ENCODE peak calls at places on chromosomes 16 and 17, in seven cellular contexts. One of them, this sample, is unnamed.

GRCh38 chr17:65246252-65246651 is 109.1 kb downstream of the RGS9 start:
- DNase-seq in psoas muscle: no peak
- DNase-seq in MV-4-11: no peak
- DNase-seq in iris pigment epithelial cell: no peak
- DNase-seq in activated naive CD4-positive, alpha-beta T cell treated with Interleukin-2 at 50 U/mL for 16 hours: no peak
- DNase-seq in AG09319: no peak
- DNase-seq in activated CD4-positive, alpha-beta T cell treated with anti-CD3 and anti-CD28 coated beads, Interleukin-2, amount 50 U/mL, for 1 hour: no peak
- DNase-seq in this sample: no peak

GRCh38 chr16:19710991-19711545 is 7.0 kb downstream of the KNOP1 start:
- DNase-seq in AG09319: no peak
- DNase-seq in iris pigment epithelial cell: no peak
- DNase-seq in activated naive CD4-positive, alpha-beta T cell treated with Interleukin-2 at 50 U/mL for 16 hours: no peak
- DNase-seq in activated CD4-positive, alpha-beta T cell treated with anti-CD3 and anti-CD28 coated beads, Interleukin-2, amount 50 U/mL, for 1 hour: no peak
- DNase-seq in psoas muscle: no peak
- DNase-seq in MV-4-11: no peak
- DNase-seq in this sample: no peak

GRCh38 chr17:76904116-76904515 is 35.9 kb downstream of the MGAT5B start:
- DNase-seq in activated naive CD4-positive, alpha-beta T cell treated with Interleukin-2 at 50 U/mL for 16 hours: no peak
- DNase-seq in iris pigment epithelial cell: no peak
- DNase-seq in AG09319: no peak
- DNase-seq in activated CD4-positive, alpha-beta T cell treated with anti-CD3 and anti-CD28 coated beads, Interleukin-2, amount 50 U/mL, for 1 hour: no peak
- DNase-seq in psoas muscle: no peak
- DNase-seq in MV-4-11: no peak
- DNase-seq in this sample: no peak

GRCh38 chr16:89052824-89053724 is 40.6 kb upstream of the ACSF3 start:
- DNase-seq in iris pigment epithelial cell: no peak
- DNase-seq in AG09319: no peak
- DNase-seq in activated naive CD4-positive, alpha-beta T cell treated with Interleukin-2 at 50 U/mL for 16 hours: no peak
- DNase-seq in activated CD4-positive, alpha-beta T cell treated with anti-CD3 and anti-CD28 coated beads, Interleukin-2, amount 50 U/mL, for 1 hour: no peak
- DNase-seq in psoas muscle: no peak
- DNase-seq in MV-4-11: peak
- DNase-seq in this sample: no peak

GRCh38 chr17:29241015-29241963 is 5.4 kb upstream of the CRYBA1 start:
- DNase-seq in activated CD4-positive, alpha-beta T cell treated with anti-CD3 and anti-CD28 coated beads, Interleukin-2, amount 50 U/mL, for 1 hour: no peak
- DNase-seq in AG09319: peak
- DNase-seq in activated naive CD4-positive, alpha-beta T cell treated with Interleukin-2 at 50 U/mL for 16 hours: no peak
- DNase-seq in psoas muscle: peak
- DNase-seq in iris pigment epithelial cell: peak
- DNase-seq in MV-4-11: peak
- DNase-seq in this sample: no peak

GRCh38 chr16:67571981-67572431 is 9.7 kb downstream of the CTCF start:
- DNase-seq in iris pigment epithelial cell: peak
- DNase-seq in MV-4-11: no peak
- DNase-seq in activated CD4-positive, alpha-beta T cell treated with anti-CD3 and anti-CD28 coated beads, Interleukin-2, amount 50 U/mL, for 1 hour: no peak
- DNase-seq in activated naive CD4-positive, alpha-beta T cell treated with Interleukin-2 at 50 U/mL for 16 hours: no peak
- DNase-seq in psoas muscle: no peak
- DNase-seq in AG09319: peak
- DNase-seq in this sample: no peak

GRCh38 chr16:2790631-2791030 is 3.3 kb upstream of the PRSS33 start:
- DNase-seq in iris pigment epithelial cell: no peak
- DNase-seq in psoas muscle: no peak
- DNase-seq in activated naive CD4-positive, alpha-beta T cell treated with Interleukin-2 at 50 U/mL for 16 hours: no peak
- DNase-seq in AG09319: no peak
- DNase-seq in MV-4-11: no peak
- DNase-seq in activated CD4-positive, alpha-beta T cell treated with anti-CD3 and anti-CD28 coated beads, Interleukin-2, amount 50 U/mL, for 1 hour: no peak
- DNase-seq in this sample: no peak

GRCh38 chr17:38850374-38850773 is 3.1 kb downstream of the RPL23 start:
- DNase-seq in AG09319: no peak
- DNase-seq in activated CD4-positive, alpha-beta T cell treated with anti-CD3 and anti-CD28 coated beads, Interleukin-2, amount 50 U/mL, for 1 hour: no peak
- DNase-seq in MV-4-11: no peak
- DNase-seq in activated naive CD4-positive, alpha-beta T cell treated with Interleukin-2 at 50 U/mL for 16 hours: no peak
- DNase-seq in psoas muscle: no peak
- DNase-seq in iris pigment epithelial cell: no peak
- DNase-seq in this sample: no peak

GRCh38 chr17:30323895-30324319 is 9.9 kb downstream of the TMIGD1 start:
- DNase-seq in psoas muscle: peak
- DNase-seq in activated naive CD4-positive, alpha-beta T cell treated with Interleukin-2 at 50 U/mL for 16 hours: peak
- DNase-seq in iris pigment epithelial cell: peak
- DNase-seq in AG09319: no peak
- DNase-seq in activated CD4-positive, alpha-beta T cell treated with anti-CD3 and anti-CD28 coated beads, Interleukin-2, amount 50 U/mL, for 1 hour: peak
- DNase-seq in MV-4-11: peak
- DNase-seq in this sample: no peak

GRCh38 chr17:13513039-13513405 is 88.7 kb downstream of the HS3ST3A1 start:
- DNase-seq in activated CD4-positive, alpha-beta T cell treated with anti-CD3 and anti-CD28 coated beads, Interleukin-2, amount 50 U/mL, for 1 hour: no peak
- DNase-seq in AG09319: no peak
- DNase-seq in psoas muscle: no peak
- DNase-seq in iris pigment epithelial cell: peak
- DNase-seq in activated naive CD4-positive, alpha-beta T cell treated with Interleukin-2 at 50 U/mL for 16 hours: no peak
- DNase-seq in MV-4-11: no peak
- DNase-seq in this sample: peak

GRCh38 chr17:48745381-48746275 is 17.1 kb upstream of the HOXB13 start:
- DNase-seq in activated naive CD4-positive, alpha-beta T cell treated with Interleukin-2 at 50 U/mL for 16 hours: no peak
- DNase-seq in MV-4-11: no peak
- DNase-seq in psoas muscle: no peak
- DNase-seq in activated CD4-positive, alpha-beta T cell treated with anti-CD3 and anti-CD28 coated beads, Interleukin-2, amount 50 U/mL, for 1 hour: no peak
- DNase-seq in AG09319: no peak
- DNase-seq in iris pigment epithelial cell: no peak
- DNase-seq in this sample: no peak

GRCh38 chr16:86869288-86870022 is 291.1 kb downstream of the FOXL1 start:
- DNase-seq in iris pigment epithelial cell: no peak
- DNase-seq in MV-4-11: no peak
- DNase-seq in psoas muscle: no peak
- DNase-seq in activated CD4-positive, alpha-beta T cell treated with anti-CD3 and anti-CD28 coated beads, Interleukin-2, amount 50 U/mL, for 1 hour: no peak
- DNase-seq in AG09319: no peak
- DNase-seq in activated naive CD4-positive, alpha-beta T cell treated with Interleukin-2 at 50 U/mL for 16 hours: no peak
- DNase-seq in this sample: no peak

GRCh38 chr17:12790806-12791148 is 1.5 kb downstream of the ARHGAP44 start:
- DNase-seq in activated naive CD4-positive, alpha-beta T cell treated with Interleukin-2 at 50 U/mL for 16 hours: no peak
- DNase-seq in iris pigment epithelial cell: no peak
- DNase-seq in MV-4-11: no peak
- DNase-seq in psoas muscle: no peak
- DNase-seq in AG09319: no peak
- DNase-seq in activated CD4-positive, alpha-beta T cell treated with anti-CD3 and anti-CD28 coated beads, Interleukin-2, amount 50 U/mL, for 1 hour: no peak
- DNase-seq in this sample: no peak

GRCh38 chr16:19879241-19879792 is 5.3 kb downstream of the GPRC5B start:
- DNase-seq in MV-4-11: no peak
- DNase-seq in AG09319: no peak
- DNase-seq in activated naive CD4-positive, alpha-beta T cell treated with Interleukin-2 at 50 U/mL for 16 hours: no peak
- DNase-seq in psoas muscle: no peak
- DNase-seq in iris pigment epithelial cell: peak
- DNase-seq in activated CD4-positive, alpha-beta T cell treated with anti-CD3 and anti-CD28 coated beads, Interleukin-2, amount 50 U/mL, for 1 hour: no peak
- DNase-seq in this sample: peak

GRCh38 chr16:1082266-1082951 is 9.9 kb downstream of the SSTR5 start:
- DNase-seq in activated naive CD4-positive, alpha-beta T cell treated with Interleukin-2 at 50 U/mL for 16 hours: no peak
- DNase-seq in psoas muscle: no peak
- DNase-seq in AG09319: no peak
- DNase-seq in activated CD4-positive, alpha-beta T cell treated with anti-CD3 and anti-CD28 coated beads, Interleukin-2, amount 50 U/mL, for 1 hour: no peak
- DNase-seq in MV-4-11: no peak
- DNase-seq in iris pigment epithelial cell: peak
- DNase-seq in this sample: no peak

GRCh38 chr16:67157892-67158635 is 1.6 kb downstream of the TRADD start:
- DNase-seq in iris pigment epithelial cell: no peak
- DNase-seq in activated naive CD4-positive, alpha-beta T cell treated with Interleukin-2 at 50 U/mL for 16 hours: no peak
- DNase-seq in MV-4-11: no peak
- DNase-seq in AG09319: no peak
- DNase-seq in psoas muscle: no peak
- DNase-seq in activated CD4-positive, alpha-beta T cell treated with anti-CD3 and anti-CD28 coated beads, Interleukin-2, amount 50 U/mL, for 1 hour: no peak
- DNase-seq in this sample: no peak

GRCh38 chr17:50904522-50905459 is 38.6 kb upstream of the TOB1 start:
- DNase-seq in activated naive CD4-positive, alpha-beta T cell treated with Interleukin-2 at 50 U/mL for 16 hours: no peak
- DNase-seq in AG09319: no peak
- DNase-seq in MV-4-11: no peak
- DNase-seq in activated CD4-positive, alpha-beta T cell treated with anti-CD3 and anti-CD28 coated beads, Interleukin-2, amount 50 U/mL, for 1 hour: no peak
- DNase-seq in psoas muscle: peak
- DNase-seq in iris pigment epithelial cell: no peak
- DNase-seq in this sample: peak

GRCh38 chr17:61533797-61534196 is 57.2 kb downstream of the NACA2 start:
- DNase-seq in psoas muscle: no peak
- DNase-seq in iris pigment epithelial cell: no peak
- DNase-seq in MV-4-11: no peak
- DNase-seq in activated CD4-positive, alpha-beta T cell treated with anti-CD3 and anti-CD28 coated beads, Interleukin-2, amount 50 U/mL, for 1 hour: no peak
- DNase-seq in AG09319: no peak
- DNase-seq in activated naive CD4-positive, alpha-beta T cell treated with Interleukin-2 at 50 U/mL for 16 hours: no peak
- DNase-seq in this sample: no peak

GRCh38 chr16:86854058-86854621 is 275.8 kb downstream of the FOXL1 start:
- DNase-seq in MV-4-11: no peak
- DNase-seq in AG09319: peak
- DNase-seq in psoas muscle: no peak
- DNase-seq in activated CD4-positive, alpha-beta T cell treated with anti-CD3 and anti-CD28 coated beads, Interleukin-2, amount 50 U/mL, for 1 hour: no peak
- DNase-seq in iris pigment epithelial cell: peak
- DNase-seq in activated naive CD4-positive, alpha-beta T cell treated with Interleukin-2 at 50 U/mL for 16 hours: no peak
- DNase-seq in this sample: no peak

GRCh38 chr16:69285240-69285639 is 25.9 kb upstream of the VPS4A start:
- DNase-seq in MV-4-11: no peak
- DNase-seq in activated CD4-positive, alpha-beta T cell treated with anti-CD3 and anti-CD28 coated beads, Interleukin-2, amount 50 U/mL, for 1 hour: no peak
- DNase-seq in iris pigment epithelial cell: no peak
- DNase-seq in psoas muscle: no peak
- DNase-seq in AG09319: no peak
- DNase-seq in activated naive CD4-positive, alpha-beta T cell treated with Interleukin-2 at 50 U/mL for 16 hours: no peak
- DNase-seq in this sample: no peak

GRCh38 chr17:45334231-45334630 is 17.4 kb upstream of the MAP3K14 start:
- DNase-seq in AG09319: no peak
- DNase-seq in activated naive CD4-positive, alpha-beta T cell treated with Interleukin-2 at 50 U/mL for 16 hours: no peak
- DNase-seq in activated CD4-positive, alpha-beta T cell treated with anti-CD3 and anti-CD28 coated beads, Interleukin-2, amount 50 U/mL, for 1 hour: no peak
- DNase-seq in iris pigment epithelial cell: no peak
- DNase-seq in psoas muscle: no peak
- DNase-seq in MV-4-11: no peak
- DNase-seq in this sample: no peak

GRCh38 chr17:33811984-33812383 is 443.1 kb upstream of the CCL2 start:
- DNase-seq in psoas muscle: no peak
- DNase-seq in AG09319: no peak
- DNase-seq in activated naive CD4-positive, alpha-beta T cell treated with Interleukin-2 at 50 U/mL for 16 hours: no peak
- DNase-seq in MV-4-11: no peak
- DNase-seq in activated CD4-positive, alpha-beta T cell treated with anti-CD3 and anti-CD28 coated beads, Interleukin-2, amount 50 U/mL, for 1 hour: no peak
- DNase-seq in iris pigment epithelial cell: no peak
- DNase-seq in this sample: no peak

GRCh38 chr17:47273245-47273644 is 19.6 kb downstream of the ITGB3 start:
- DNase-seq in MV-4-11: no peak
- DNase-seq in AG09319: no peak
- DNase-seq in activated naive CD4-positive, alpha-beta T cell treated with Interleukin-2 at 50 U/mL for 16 hours: no peak
- DNase-seq in psoas muscle: no peak
- DNase-seq in activated CD4-positive, alpha-beta T cell treated with anti-CD3 and anti-CD28 coated beads, Interleukin-2, amount 50 U/mL, for 1 hour: no peak
- DNase-seq in iris pigment epithelial cell: no peak
- DNase-seq in this sample: no peak

This sample was measured in heart left ventricle.